ENCODE peak calls at places on chromosomes 11 and 22, in seven cellular contexts. One of them, this sample, is unnamed.

GRCh38 chr11:68349461-68350249 is 37.3 kb downstream of the LRP5 start:
- DNase-seq in upper lobe of right lung: peak
- DNase-seq in GM23338: no peak
- DNase-seq in tibial nerve: no peak
- DNase-seq in nephron progenitor cell: no peak
- DNase-seq in Peyer's patch: no peak
- DNase-seq in LNCaP clone FGC: no peak
- DNase-seq in this sample: no peak

GRCh38 chr11:35474677-35475076 is 50.7 kb downstream of the PAMR1 start:
- DNase-seq in LNCaP clone FGC: no peak
- DNase-seq in upper lobe of right lung: no peak
- DNase-seq in Peyer's patch: peak
- DNase-seq in tibial nerve: no peak
- DNase-seq in nephron progenitor cell: no peak
- DNase-seq in GM23338: no peak
- DNase-seq in this sample: no peak

GRCh38 chr11:131478341-131478740 is 107.9 kb downstream of the NTM start:
- DNase-seq in upper lobe of right lung: no peak
- DNase-seq in nephron progenitor cell: no peak
- DNase-seq in Peyer's patch: no peak
- DNase-seq in GM23338: no peak
- DNase-seq in LNCaP clone FGC: no peak
- DNase-seq in tibial nerve: no peak
- DNase-seq in this sample: no peak

GRCh38 chr11:130648601-130649000 is 200.2 kb downstream of the ADAMTS15 start:
- DNase-seq in nephron progenitor cell: no peak
- DNase-seq in tibial nerve: peak
- DNase-seq in Peyer's patch: no peak
- DNase-seq in GM23338: no peak
- DNase-seq in upper lobe of right lung: no peak
- DNase-seq in LNCaP clone FGC: no peak
- DNase-seq in this sample: peak

GRCh38 chr11:111720801-111721494 is 45.2 kb downstream of the PPP2R1B start:
- DNase-seq in tibial nerve: no peak
- DNase-seq in LNCaP clone FGC: no peak
- DNase-seq in nephron progenitor cell: no peak
- DNase-seq in upper lobe of right lung: no peak
- DNase-seq in GM23338: no peak
- DNase-seq in Peyer's patch: no peak
- DNase-seq in this sample: no peak

GRCh38 chr11:118544010-118544646 is 13.1 kb downstream of the TMEM25 start:
- DNase-seq in upper lobe of right lung: no peak
- DNase-seq in LNCaP clone FGC: no peak
- DNase-seq in tibial nerve: no peak
- DNase-seq in nephron progenitor cell: no peak
- DNase-seq in Peyer's patch: peak
- DNase-seq in GM23338: no peak
- DNase-seq in this sample: no peak

GRCh38 chr11:22666320-22666699 is at the start of gene GAS2:
- DNase-seq in upper lobe of right lung: no peak
- DNase-seq in nephron progenitor cell: peak
- DNase-seq in tibial nerve: no peak
- DNase-seq in LNCaP clone FGC: no peak
- DNase-seq in Peyer's patch: no peak
- DNase-seq in GM23338: peak
- DNase-seq in this sample: no peak

GRCh38 chr11:128757235-128757711 is 63.4 kb downstream of the FLI1 start:
- DNase-seq in GM23338: peak
- DNase-seq in nephron progenitor cell: no peak
- DNase-seq in LNCaP clone FGC: no peak
- DNase-seq in tibial nerve: peak
- DNase-seq in Peyer's patch: peak
- DNase-seq in upper lobe of right lung: no peak
- DNase-seq in this sample: no peak

GRCh38 chr11:1030086-1030485 is 6.4 kb downstream of the MUC6 start:
- DNase-seq in nephron progenitor cell: no peak
- DNase-seq in Peyer's patch: no peak
- DNase-seq in tibial nerve: no peak
- DNase-seq in LNCaP clone FGC: no peak
- DNase-seq in GM23338: no peak
- DNase-seq in upper lobe of right lung: no peak
- DNase-seq in this sample: no peak

GRCh38 chr11:66363805-66364535 is 7.6 kb downstream of the SLC29A2 start:
- DNase-seq in LNCaP clone FGC: no peak
- DNase-seq in GM23338: peak
- DNase-seq in tibial nerve: no peak
- DNase-seq in nephron progenitor cell: peak
- DNase-seq in upper lobe of right lung: peak
- DNase-seq in Peyer's patch: peak
- DNase-seq in this sample: peak

GRCh38 chr22:39349506-39349966 is 255 bp upstream of the SYNGR1 start:
- DNase-seq in tibial nerve: no peak
- DNase-seq in LNCaP clone FGC: no peak
- DNase-seq in Peyer's patch: peak
- DNase-seq in nephron progenitor cell: peak
- DNase-seq in upper lobe of right lung: no peak
- DNase-seq in GM23338: peak
- DNase-seq in this sample: no peak

GRCh38 chr22:27773236-27773550 is 28.4 kb downstream of the MN1 start:
- DNase-seq in Peyer's patch: no peak
- DNase-seq in nephron progenitor cell: no peak
- DNase-seq in upper lobe of right lung: no peak
- DNase-seq in tibial nerve: no peak
- DNase-seq in LNCaP clone FGC: no peak
- DNase-seq in GM23338: no peak
- DNase-seq in this sample: no peak

GRCh38 chr22:50192825-50193204 is 7.1 kb downstream of the TRABD start:
- DNase-seq in upper lobe of right lung: no peak
- DNase-seq in GM23338: no peak
- DNase-seq in nephron progenitor cell: no peak
- DNase-seq in Peyer's patch: peak
- DNase-seq in LNCaP clone FGC: no peak
- DNase-seq in tibial nerve: no peak
- DNase-seq in this sample: no peak

GRCh38 chr11:101126551-101127347 is 2.9 kb downstream of the PGR start:
- DNase-seq in Peyer's patch: no peak
- DNase-seq in nephron progenitor cell: peak
- DNase-seq in GM23338: peak
- DNase-seq in upper lobe of right lung: no peak
- DNase-seq in LNCaP clone FGC: no peak
- DNase-seq in tibial nerve: peak
- DNase-seq in this sample: no peak

GRCh38 chr22:18146389-18146753 is 3.6 kb upstream of the USP18 start:
- DNase-seq in GM23338: no peak
- DNase-seq in nephron progenitor cell: no peak
- DNase-seq in upper lobe of right lung: no peak
- DNase-seq in LNCaP clone FGC: no peak
- DNase-seq in tibial nerve: no peak
- DNase-seq in Peyer's patch: no peak
- DNase-seq in this sample: no peak

GRCh38 chr11:63906585-63906984 is 10.4 kb downstream of the RCOR2 start:
- DNase-seq in LNCaP clone FGC: no peak
- DNase-seq in Peyer's patch: no peak
- DNase-seq in upper lobe of right lung: no peak
- DNase-seq in tibial nerve: no peak
- DNase-seq in nephron progenitor cell: peak
- DNase-seq in GM23338: peak
- DNase-seq in this sample: no peak

GRCh38 chr11:101706541-101706940 is 122.7 kb upstream of the TRPC6 start:
- DNase-seq in GM23338: no peak
- DNase-seq in Peyer's patch: no peak
- DNase-seq in upper lobe of right lung: no peak
- DNase-seq in tibial nerve: no peak
- DNase-seq in nephron progenitor cell: no peak
- DNase-seq in LNCaP clone FGC: no peak
- DNase-seq in this sample: no peak

GRCh38 chr11:834371-835316 is 1.9 kb downstream of the CD151 start:
- DNase-seq in upper lobe of right lung: peak
- DNase-seq in LNCaP clone FGC: no peak
- DNase-seq in tibial nerve: no peak
- DNase-seq in GM23338: no peak
- DNase-seq in Peyer's patch: peak
- DNase-seq in nephron progenitor cell: no peak
- DNase-seq in this sample: peak

GRCh38 chr11:2135648-2136201 is 3.5 kb downstream of the IGF2 start:
- DNase-seq in GM23338: no peak
- DNase-seq in upper lobe of right lung: no peak
- DNase-seq in nephron progenitor cell: peak
- DNase-seq in LNCaP clone FGC: no peak
- DNase-seq in Peyer's patch: no peak
- DNase-seq in tibial nerve: no peak
- DNase-seq in this sample: no peak

GRCh38 chr11:84412862-84413261 is 1126.7 kb upstream of the CCDC90B start:
- DNase-seq in upper lobe of right lung: no peak
- DNase-seq in LNCaP clone FGC: no peak
- DNase-seq in Peyer's patch: no peak
- DNase-seq in GM23338: no peak
- DNase-seq in tibial nerve: no peak
- DNase-seq in nephron progenitor cell: no peak
- DNase-seq in this sample: no peak

GRCh38 chr11:64036081-64037026 is 623 bp downstream of the FLRT1 start:
- DNase-seq in tibial nerve: no peak
- DNase-seq in LNCaP clone FGC: no peak
- DNase-seq in GM23338: peak
- DNase-seq in nephron progenitor cell: peak
- DNase-seq in upper lobe of right lung: no peak
- DNase-seq in Peyer's patch: no peak
- DNase-seq in this sample: peak

DNA sequence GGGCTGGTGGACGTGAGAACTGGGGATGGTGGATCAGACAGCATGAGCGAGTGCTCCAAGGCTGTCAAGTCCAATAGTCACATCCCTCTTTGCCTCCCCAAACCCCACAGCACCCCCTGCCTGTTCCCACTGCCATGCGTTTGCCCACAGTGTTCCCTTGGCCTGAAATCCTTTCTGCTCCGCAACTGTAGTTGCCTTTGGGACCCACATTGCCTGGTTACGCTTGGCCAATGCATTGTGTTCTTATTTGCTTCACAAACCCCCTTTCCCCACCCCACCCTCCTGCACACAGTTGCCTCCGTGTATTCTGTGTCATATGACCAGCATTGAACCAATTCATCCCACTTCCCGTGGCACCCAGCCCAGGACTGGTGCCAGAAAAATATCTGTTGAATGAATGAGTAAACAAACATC is 2.1 kb upstream of the KIAA0930 start:
- DNase-seq in nephron progenitor cell: no peak
- DNase-seq in upper lobe of right lung: no peak
- DNase-seq in Peyer's patch: no peak
- DNase-seq in LNCaP clone FGC: no peak
- DNase-seq in GM23338: peak
- DNase-seq in tibial nerve: no peak
- DNase-seq in this sample: no peak
- TF ChIP-seq CTCF in nephron progenitor cell: no peak
- TF ChIP-seq CTCF in upper lobe of right lung: no peak
- TF ChIP-seq CTCF in Peyer's patch: no peak
- TF ChIP-seq CTCF in LNCaP clone FGC: no peak
- TF ChIP-seq CTCF in GM23338: no peak
- TF ChIP-seq CTCF in tibial nerve: peak
- TF ChIP-seq CTCF in this sample: no peak

GRCh38 chr11:123137496-123138270 is 57.4 kb downstream of the CLMP start:
- DNase-seq in GM23338: peak
- DNase-seq in upper lobe of right lung: peak
- DNase-seq in tibial nerve: peak
- DNase-seq in Peyer's patch: peak
- DNase-seq in LNCaP clone FGC: no peak
- DNase-seq in nephron progenitor cell: peak
- DNase-seq in this sample: peak
- TF ChIP-seq CTCF in GM23338: no peak
- TF ChIP-seq CTCF in upper lobe of right lung: no peak
- TF ChIP-seq CTCF in tibial nerve: no peak
- TF ChIP-seq CTCF in Peyer's patch: no peak
- TF ChIP-seq CTCF in LNCaP clone FGC: no peak
- TF ChIP-seq CTCF in nephron progenitor cell: no peak
- TF ChIP-seq CTCF in this sample: no peak

DNA sequence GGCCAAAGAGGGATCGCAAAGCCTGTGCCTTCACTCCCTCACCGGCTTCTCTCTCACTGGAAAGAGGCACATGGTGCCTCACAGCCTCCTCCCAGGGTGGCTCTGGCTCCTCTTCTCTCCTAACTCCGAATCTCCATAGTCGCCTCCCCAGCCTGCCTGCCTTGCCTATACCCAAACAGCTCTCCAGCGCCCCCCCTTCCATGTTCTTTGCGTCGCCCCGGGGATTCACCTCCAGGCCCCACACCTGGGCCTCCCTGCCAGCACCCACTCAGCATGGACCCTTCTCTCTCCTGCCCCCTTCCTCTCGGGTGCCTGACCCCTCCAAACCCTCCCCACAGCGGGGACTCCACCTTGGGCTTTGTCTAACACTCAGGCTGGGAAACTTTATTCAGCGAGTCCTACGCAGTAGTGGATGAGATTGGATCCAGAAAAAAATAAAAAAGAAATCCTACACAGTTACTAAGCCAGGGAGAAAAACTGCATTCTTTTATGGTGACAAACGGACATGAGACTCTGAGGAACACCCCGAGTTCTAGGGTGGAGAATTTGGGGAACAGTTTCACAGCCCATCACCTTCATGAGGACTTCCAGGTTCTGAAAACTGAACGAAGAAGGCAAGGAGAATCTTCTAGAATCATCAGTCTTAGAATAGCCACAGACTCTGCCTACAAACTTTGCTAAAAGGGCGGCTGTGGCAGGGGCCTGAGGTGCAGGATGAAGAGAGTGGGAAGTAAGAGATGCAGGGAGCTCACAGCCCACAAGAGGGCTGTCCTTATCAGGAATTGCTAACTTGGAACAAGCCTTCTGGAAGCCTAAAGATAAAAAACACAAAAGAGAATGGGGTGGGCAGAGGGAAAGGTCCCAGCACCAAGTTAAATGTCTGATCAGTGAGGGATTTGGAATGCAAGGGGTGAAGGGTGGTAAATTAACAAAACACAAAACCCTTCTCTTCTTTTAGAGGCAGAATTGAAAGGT is 5.3 kb downstream of the PPM1F start:
- DNase-seq in LNCaP clone FGC: no peak
- DNase-seq in tibial nerve: no peak
- DNase-seq in nephron progenitor cell: no peak
- DNase-seq in GM23338: peak
- DNase-seq in Peyer's patch: no peak
- DNase-seq in upper lobe of right lung: no peak
- DNase-seq in this sample: no peak
- TF ChIP-seq CTCF in LNCaP clone FGC: peak
- TF ChIP-seq CTCF in tibial nerve: peak
- TF ChIP-seq CTCF in nephron progenitor cell: peak
- TF ChIP-seq CTCF in GM23338: peak
- TF ChIP-seq CTCF in Peyer's patch: peak
- TF ChIP-seq CTCF in upper lobe of right lung: peak
- TF ChIP-seq CTCF in this sample: no peak

DNA sequence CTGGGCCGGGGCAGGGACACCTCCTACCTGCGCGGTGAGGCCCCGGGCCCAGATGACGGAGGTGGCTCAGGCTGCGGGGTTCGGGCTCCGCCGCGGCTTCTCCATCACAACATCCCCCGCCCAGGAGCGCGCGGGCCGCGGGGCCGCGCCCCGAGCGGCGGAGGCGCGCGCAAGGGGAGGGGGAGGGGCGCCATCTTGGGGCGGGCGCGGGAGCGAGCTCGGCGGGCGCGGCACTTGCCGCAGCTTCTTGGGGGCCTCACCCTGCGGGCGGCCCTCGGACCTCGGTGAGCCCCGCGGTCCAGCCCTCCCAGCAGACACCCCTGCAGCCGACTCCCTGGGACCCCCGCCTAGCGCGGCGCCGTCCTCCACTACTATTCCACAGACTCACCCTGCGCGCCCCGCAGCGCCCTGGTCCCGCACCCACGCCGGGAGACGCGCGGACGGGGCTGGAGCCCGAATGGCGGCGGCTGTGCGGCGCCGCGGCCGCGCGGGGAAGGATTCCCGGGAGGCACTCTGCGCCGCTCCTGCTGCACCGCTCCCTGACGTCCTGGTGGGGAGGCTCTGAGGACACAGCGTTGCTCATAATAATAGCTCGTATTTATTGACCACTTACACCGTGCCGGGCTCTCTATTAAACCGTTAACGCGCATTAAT is at the start of gene APBB1:
- DNase-seq in LNCaP clone FGC: no peak
- DNase-seq in nephron progenitor cell: peak
- DNase-seq in Peyer's patch: peak
- DNase-seq in GM23338: peak
- DNase-seq in upper lobe of right lung: peak
- DNase-seq in tibial nerve: peak
- DNase-seq in this sample: peak
- TF ChIP-seq CTCF in LNCaP clone FGC: peak
- TF ChIP-seq CTCF in nephron progenitor cell: no peak
- TF ChIP-seq CTCF in Peyer's patch: peak
- TF ChIP-seq CTCF in GM23338: no peak
- TF ChIP-seq CTCF in upper lobe of right lung: peak
- TF ChIP-seq CTCF in tibial nerve: peak
- TF ChIP-seq CTCF in this sample: no peak

This sample was measured in gastrocnemius medialis.